ENCODE peak calls at places on chromosomes 1 and 21, in nine cellular contexts. P, T, B, V, D, Q, Y, C and O are unnamed samples. For H3K4me1 and H3K36me3, the result is how much of the 10 kb centered on the place peaks cover.

GRCh38 chr1:1040004-1040991 is 20.4 kb downstream of the AGRN start:
- DNase-seq in P (peak), T (peak), B (peak), V (peak), D (peak), Q (peak), Y (peak), C (peak), O (peak)

GRCh38 chr1:76006234-76006633 is 68.3 kb upstream of the ST6GALNAC3 start:
- DNase-seq in P (peak), T (no peak), B (no peak), V (no peak), D (no peak), Q (no peak), Y (peak), C (peak), O (no peak)

GRCh38 chr1:172254521-172255222 is 165.8 kb upstream of the C1orf105 start:
- DNase-seq in P (no peak), T (no peak), B (no peak), V (no peak), D (no peak), Q (peak), Y (no peak), C (peak), O (no peak)

GRCh38 chr1:58859769-58860455 is 76.1 kb upstream of the JUN start:
- DNase-seq in P (no peak), T (no peak), B (no peak), V (no peak), D (no peak), Q (no peak), Y (no peak), C (no peak), O (peak)

GRCh38 chr1:222994506-222995229 is 148.4 kb downstream of the TLR5 start:
- DNase-seq in P (no peak), T (no peak), B (no peak), V (no peak), D (no peak), Q (peak), Y (no peak), C (peak), O (no peak)

GRCh38 chr1:153515504-153516394 is 20.0 kb downstream of the S100A6 start:
- DNase-seq in P (no peak), T (peak), B (no peak), V (no peak), D (peak), Q (no peak), Y (no peak), C (no peak), O (no peak)

GRCh38 chr21:44399151-44399954 is 45.9 kb downstream of the TRPM2 start:
- DNase-seq in P (no peak), T (no peak), B (no peak), V (no peak), D (no peak), Q (no peak), Y (no peak), C (no peak), O (no peak)

GRCh38 chr1:185670187-185670627 is 64.0 kb upstream of the HMCN1 start:
- DNase-seq in P (peak), T (no peak), B (no peak), V (no peak), D (no peak), Q (peak), Y (no peak), C (peak), O (peak)

GRCh38 chr1:30790850-30791778 is 33.5 kb upstream of the LAPTM5 start:
- DNase-seq in P (no peak), T (no peak), B (no peak), V (no peak), D (no peak), Q (no peak), Y (no peak), C (no peak), O (no peak)

GRCh38 chr21:41189147-41189538 is 21.2 kb downstream of the BACE2 start:
- DNase-seq in P (no peak), T (no peak), B (no peak), V (no peak), D (no peak), Q (no peak), Y (no peak), C (no peak), O (no peak)

GRCh38 chr1:156021954-156022353 is 1.2 kb upstream of the SSR2 start:
- DNase-seq in P (no peak), T (no peak), B (no peak), V (no peak), D (no peak), Q (no peak), Y (no peak), C (no peak), O (no peak)

GRCh38 chr1:55081188-55081904 is 42.0 kb downstream of the PCSK9 start:
- DNase-seq in P (no peak), T (no peak), B (no peak), V (no peak), D (no peak), Q (peak), Y (no peak), C (peak), O (no peak)

GRCh38 chr1:96388421-96389310 is 332.9 kb upstream of the PTBP2 start:
- DNase-seq in P (no peak), T (no peak), B (no peak), V (no peak), D (no peak), Q (peak), Y (no peak), C (peak), O (no peak)

GRCh38 chr1:155223017-155223416 is 14.5 kb downstream of the MTX1 start:
- DNase-seq in P (no peak), T (no peak), B (no peak), V (no peak), D (no peak), Q (no peak), Y (no peak), C (no peak), O (no peak)

GRCh38 chr1:184326278-184326677 is 60.6 kb upstream of the C1orf21 start:
- DNase-seq in P (no peak), T (no peak), B (no peak), V (no peak), D (no peak), Q (no peak), Y (no peak), C (peak), O (no peak)

GRCh38 chr21:26595971-26596370 is 22.9 kb upstream of the CYYR1 start:
- DNase-seq in P (no peak), T (no peak), B (no peak), V (no peak), D (no peak), Q (no peak), Y (no peak), C (no peak), O (no peak)

GRCh38 chr1:78280626-78281025 is 210.1 kb upstream of the PTGFR start:
- DNase-seq in P (no peak), T (no peak), B (no peak), V (no peak), D (no peak), Q (peak), Y (no peak), C (no peak), O (no peak)

GRCh38 chr1:31910933-31911332 is 27.2 kb downstream of the PTP4A2 start:
- DNase-seq in P (no peak), T (no peak), B (no peak), V (no peak), D (no peak), Q (no peak), Y (no peak), C (no peak), O (no peak)

GRCh38 chr1:31617218-31617916 is at the start of gene HCRTR1:
- DNase-seq in P (no peak), T (no peak), B (no peak), V (no peak), D (no peak), Q (no peak), Y (no peak), C (no peak), O (no peak)

GRCh38 chr1:206700445-206701036 is 15.8 kb downstream of the MAPKAPK2 start:
- DNase-seq in P (no peak), T (no peak), B (no peak), V (no peak), D (no peak), Q (no peak), Y (peak), C (peak), O (no peak)

GRCh38 chr1:236685917-236686814 is at the start of gene ACTN2:
- DNase-seq in P (peak), T (peak), B (peak), V (peak), D (peak), Q (peak), Y (peak), C (peak), O (peak)

GRCh38 chr1:219177363-219177762 is 3.7 kb downstream of the LYPLAL1 start:
- DNase-seq in P (no peak), T (no peak), B (no peak), V (no peak), D (no peak), Q (peak), Y (no peak), C (no peak), O (no peak)

GRCh38 chr1:18569811-18570545 is 60.7 kb upstream of the PAX7 start:
- DNase-seq in P (peak), T (no peak), B (no peak), V (no peak), D (no peak), Q (no peak), Y (no peak), C (no peak), O (no peak)

GRCh38 chr1:233635765-233636502 is 22.0 kb downstream of the KCNK1 start:
- DNase-seq in P (no peak), T (no peak), B (no peak), V (no peak), D (no peak), Q (peak), Y (no peak), C (no peak), O (peak)

GRCh38 chr1:34262454-34262853 is 85.7 kb downstream of the C1orf94 start:
- DNase-seq in P (no peak), T (no peak), B (no peak), V (no peak), D (no peak), Q (no peak), Y (no peak), C (no peak), O (no peak)

GRCh38 chr1:71428029-71428428 is 347.2 kb upstream of the ZRANB2 start:
- DNase-seq in P (no peak), T (no peak), B (no peak), V (no peak), D (no peak), Q (no peak), Y (no peak), C (no peak), O (no peak)

GRCh38 chr1:36136535-36136934 is 11.5 kb upstream of the COL8A2 start:
- DNase-seq in P (no peak), T (peak), B (peak), V (no peak), D (no peak), Q (peak), Y (no peak), C (peak), O (peak)

GRCh38 chr21:30348506-30348905 is at the start of gene KRTAP23-1:
- DNase-seq in P (no peak), T (no peak), B (no peak), V (no peak), D (no peak), Q (no peak), Y (no peak), C (no peak), O (no peak)

GRCh38 chr1:41516168-41516961 is 31.9 kb upstream of the EDN2 start:
- DNase-seq in P (peak), T (peak), B (peak), V (peak), D (peak), Q (peak), Y (peak), C (peak), O (peak)

GRCh38 chr1:22168412-22168973 is 25.6 kb upstream of the WNT4 start:
- DNase-seq in P (no peak), T (no peak), B (no peak), V (no peak), D (no peak), Q (no peak), Y (no peak), C (no peak), O (no peak)

GRCh38 chr1:154788886-154789285 is 81.2 kb downstream of the KCNN3 start:
- DNase-seq in P (no peak), T (no peak), B (no peak), V (no peak), D (no peak), Q (no peak), Y (peak), C (no peak), O (no peak)

GRCh38 chr1:41852091-41852490 is 66.6 kb downstream of the HIVEP3 start:
- DNase-seq in P (no peak), T (no peak), B (no peak), V (no peak), D (no peak), Q (no peak), Y (no peak), C (no peak), O (no peak)

GRCh38 chr21:29181799-29182470 is 51.5 kb downstream of the MAP3K7CL start:
- DNase-seq in P (peak), T (no peak), B (no peak), V (no peak), D (no peak), Q (peak), Y (no peak), C (peak), O (no peak)

GRCh38 chr1:230084408-230085177 is 17.6 kb downstream of the GALNT2 start:
- DNase-seq in P (peak), T (peak), B (peak), V (no peak), D (peak), Q (peak), Y (no peak), C (peak), O (no peak)

GRCh38 chr1:32761253-32761877 is 55.8 kb downstream of the YARS1 start:
- DNase-seq in P (peak), T (peak), B (peak), V (no peak), D (peak), Q (peak), Y (no peak), C (peak), O (peak)

GRCh38 chr1:113760102-113760804 is 967 bp upstream of the PHTF1 start:
- DNase-seq in P (peak), T (no peak), B (no peak), V (no peak), D (no peak), Q (no peak), Y (no peak), C (no peak), O (no peak)

GRCh38 chr1:20792177-20792576 is 5.1 kb upstream of the HP1BP3 start:
- DNase-seq in P (peak), T (no peak), B (no peak), V (no peak), D (no peak), Q (peak), Y (no peak), C (peak), O (no peak)

GRCh38 chr1:199046618-199047017 is 407.8 kb downstream of the PTPRC start:
- DNase-seq in P (no peak), T (no peak), B (no peak), V (no peak), D (no peak), Q (no peak), Y (no peak), C (no peak), O (no peak)

GRCh38 chr1:16386454-16387113 is 19.5 kb downstream of the SZRD1 start:
- DNase-seq in P (no peak), T (no peak), B (no peak), V (no peak), D (no peak), Q (peak), Y (peak), C (peak), O (peak)

GRCh38 chr1:16380868-16381267 is 13.8 kb downstream of the SZRD1 start:
- DNase-seq in P (no peak), T (no peak), B (no peak), V (no peak), D (no peak), Q (no peak), Y (no peak), C (no peak), O (no peak)

GRCh38 chr1:16383917-16384316 is 16.9 kb downstream of the SZRD1 start:
- DNase-seq in P (no peak), T (no peak), B (no peak), V (no peak), D (no peak), Q (no peak), Y (no peak), C (no peak), O (no peak)

GRCh38 chr1:16387201-16388185 is 20.5 kb downstream of the SZRD1 start:
- DNase-seq in P (no peak), T (peak), B (no peak), V (no peak), D (peak), Q (peak), Y (no peak), C (peak), O (peak)

DNA sequence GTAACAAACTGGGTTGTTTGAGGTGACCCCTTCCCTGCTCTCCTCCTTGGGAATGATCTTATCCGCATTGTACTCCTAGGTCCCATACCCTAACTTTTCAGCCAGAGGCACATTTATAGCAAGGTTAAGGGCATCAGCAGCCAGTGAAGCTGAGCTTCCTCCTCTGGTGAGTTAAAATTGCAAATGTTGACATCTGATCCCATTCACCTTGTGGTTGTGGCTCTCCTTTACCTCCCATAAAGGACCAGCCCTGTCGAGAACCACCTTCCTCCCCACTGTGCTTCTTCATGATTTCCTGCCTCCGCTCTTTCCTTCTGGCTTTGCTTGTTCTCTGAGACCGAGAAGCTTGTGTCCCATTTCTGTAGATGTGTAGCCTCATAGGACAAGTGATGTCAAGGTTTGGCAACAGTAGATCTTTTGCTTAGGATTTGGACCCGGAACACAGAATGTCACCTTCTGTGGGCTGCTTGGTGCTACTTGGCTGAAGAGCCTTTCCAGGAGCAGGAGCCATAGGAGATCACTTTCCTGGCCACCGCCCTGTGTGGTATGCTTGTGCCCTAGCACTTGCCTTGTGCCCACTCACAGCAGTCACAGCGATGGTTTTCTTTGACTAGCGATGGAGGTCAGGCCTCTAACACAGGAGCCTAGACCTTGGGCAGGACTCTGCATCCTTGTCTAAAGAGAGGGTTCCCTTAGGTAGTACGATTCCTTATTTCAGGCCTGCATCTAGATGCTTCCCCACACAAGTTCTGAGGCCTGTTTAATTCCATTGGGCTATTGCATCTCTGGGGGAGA is 18.8 kb downstream of the SZRD1 start:
- DNase-seq in P (no peak), T (no peak), B (no peak), V (no peak), D (no peak), Q (no peak), Y (no peak), C (no peak), O (no peak)
- H3K4me1 ChIP-seq in P (under half), T (under half), B (under half), V (half or more), D (half or more), Q (under half), Y (half or more), C (under half), O (under half)

GRCh38 chr1:117615474-117615873 is 9.6 kb downstream of the TENT5C start:
- DNase-seq in P (no peak), T (no peak), B (no peak), V (no peak), D (no peak), Q (no peak), Y (no peak), C (no peak), O (no peak)
- H3K36me3 ChIP-seq in P (under half), T (under half), B (under half), V (under half), D (under half), Q (under half), Y (under half), C (under half), O (under half)

GRCh38 chr1:46983416-46983815 is 40.1 kb upstream of the CYP4X1 start:
- DNase-seq in P (no peak), T (no peak), B (no peak), V (no peak), D (no peak), Q (no peak), Y (no peak), C (no peak), O (no peak)
- H3K27ac ChIP-seq in P (no peak), T (no peak), B (no peak), V (no peak), D (no peak), Q (no peak), Y (no peak), C (no peak), O (no peak)

DNA sequence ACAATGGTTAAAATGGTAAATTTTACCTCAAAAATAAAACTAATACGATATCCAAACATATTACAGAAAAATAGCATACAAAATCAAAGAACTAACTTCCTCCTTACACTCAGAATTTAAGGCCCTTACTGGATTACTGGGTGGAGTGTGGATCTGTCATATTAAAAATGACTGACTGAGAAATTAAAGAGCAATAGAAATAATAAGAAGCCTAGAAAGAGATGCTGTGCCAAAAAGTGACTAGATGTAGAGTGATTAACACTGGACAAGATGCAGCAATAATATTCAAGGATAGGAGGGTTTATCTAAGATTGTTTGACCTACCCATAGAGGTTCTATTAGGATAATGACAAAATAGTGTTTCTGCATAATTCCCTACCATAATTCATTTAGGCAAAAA is 424.3 kb downstream of the SETD4 start:
- DNase-seq in P (no peak), T (no peak), B (no peak), V (no peak), D (no peak), Q (no peak), Y (no peak), C (no peak), O (no peak)
- H3K4me1 ChIP-seq in P (under half), T (under half), B (under half), V (under half), D (under half), Q (under half), Y (under half), C (under half), O (under half)